ENCODE peak calls at places on chromosomes 11 and 22, in six cellular contexts. One of them, this sample, is unnamed.

GRCh38 chr11:124043420-124043819 is 2.3 kb upstream of the OR10G7 start:
- DNase-seq in sigmoid colon: no peak
- DNase-seq in breast epithelium: no peak
- DNase-seq in K562: no peak
- DNase-seq in suprapubic skin: no peak
- DNase-seq in HCT116: no peak
- DNase-seq in this sample: no peak

GRCh38 chr11:108592591-108593213 is 866 bp downstream of the EXPH5 start:
- DNase-seq in sigmoid colon: no peak
- DNase-seq in breast epithelium: no peak
- DNase-seq in K562: peak
- DNase-seq in suprapubic skin: no peak
- DNase-seq in HCT116: no peak
- DNase-seq in this sample: peak

GRCh38 chr22:17896552-17896951 is 122.3 kb upstream of the BID start:
- DNase-seq in sigmoid colon: peak
- DNase-seq in breast epithelium: no peak
- DNase-seq in K562: no peak
- DNase-seq in suprapubic skin: no peak
- DNase-seq in HCT116: no peak
- DNase-seq in this sample: peak

GRCh38 chr11:85810871-85811611 is at the start of gene SYTL2:
- DNase-seq in sigmoid colon: peak
- DNase-seq in breast epithelium: peak
- DNase-seq in K562: peak
- DNase-seq in suprapubic skin: peak
- DNase-seq in HCT116: no peak
- DNase-seq in this sample: peak

GRCh38 chr11:117572671-117573070 is 224.3 kb downstream of the DSCAML1 start:
- DNase-seq in sigmoid colon: no peak
- DNase-seq in breast epithelium: no peak
- DNase-seq in K562: no peak
- DNase-seq in suprapubic skin: peak
- DNase-seq in HCT116: no peak
- DNase-seq in this sample: no peak

GRCh38 chr11:107468596-107468995 is 11.0 kb upstream of the CWF19L2 start:
- DNase-seq in sigmoid colon: no peak
- DNase-seq in breast epithelium: no peak
- DNase-seq in K562: peak
- DNase-seq in suprapubic skin: no peak
- DNase-seq in HCT116: no peak
- DNase-seq in this sample: no peak

GRCh38 chr11:22459053-22459452 is 120.9 kb downstream of the SLC17A6 start:
- DNase-seq in sigmoid colon: no peak
- DNase-seq in breast epithelium: no peak
- DNase-seq in K562: no peak
- DNase-seq in suprapubic skin: no peak
- DNase-seq in HCT116: no peak
- DNase-seq in this sample: no peak

GRCh38 chr11:102341844-102342318 is 5.1 kb upstream of the BIRC2 start:
- DNase-seq in sigmoid colon: peak
- DNase-seq in breast epithelium: peak
- DNase-seq in K562: peak
- DNase-seq in suprapubic skin: peak
- DNase-seq in HCT116: peak
- DNase-seq in this sample: peak

GRCh38 chr11:65150513-65151271 is 16.4 kb upstream of the SYVN1 start:
- DNase-seq in sigmoid colon: peak
- DNase-seq in breast epithelium: peak
- DNase-seq in K562: peak
- DNase-seq in suprapubic skin: peak
- DNase-seq in HCT116: peak
- DNase-seq in this sample: peak

GRCh38 chr11:122155765-122156527 is 39.9 kb upstream of the BLID start:
- DNase-seq in sigmoid colon: no peak
- DNase-seq in breast epithelium: no peak
- DNase-seq in K562: no peak
- DNase-seq in suprapubic skin: no peak
- DNase-seq in HCT116: no peak
- DNase-seq in this sample: no peak

GRCh38 chr11:59822989-59823566 is 12.5 kb upstream of the MRPL16 start:
- DNase-seq in sigmoid colon: no peak
- DNase-seq in breast epithelium: no peak
- DNase-seq in K562: peak
- DNase-seq in suprapubic skin: no peak
- DNase-seq in HCT116: peak
- DNase-seq in this sample: no peak

GRCh38 chr22:18091916-18092526 is 14.2 kb downstream of the PEX26 start:
- DNase-seq in sigmoid colon: peak
- DNase-seq in breast epithelium: peak
- DNase-seq in K562: no peak
- DNase-seq in suprapubic skin: peak
- DNase-seq in HCT116: no peak
- DNase-seq in this sample: peak

GRCh38 chr11:115981814-115982471 is 477.7 kb upstream of the CADM1 start:
- DNase-seq in sigmoid colon: no peak
- DNase-seq in breast epithelium: no peak
- DNase-seq in K562: no peak
- DNase-seq in suprapubic skin: no peak
- DNase-seq in HCT116: no peak
- DNase-seq in this sample: no peak

GRCh38 chr11:118343981-118344521 is at the start of gene CD3G:
- DNase-seq in sigmoid colon: no peak
- DNase-seq in breast epithelium: no peak
- DNase-seq in K562: no peak
- DNase-seq in suprapubic skin: no peak
- DNase-seq in HCT116: no peak
- DNase-seq in this sample: no peak

GRCh38 chr11:126039485-126040271 is 23.0 kb downstream of the CDON start:
- DNase-seq in sigmoid colon: no peak
- DNase-seq in breast epithelium: no peak
- DNase-seq in K562: no peak
- DNase-seq in suprapubic skin: no peak
- DNase-seq in HCT116: no peak
- DNase-seq in this sample: no peak

GRCh38 chr11:65417221-65417701 is 5.3 kb upstream of the NEAT1 start:
- DNase-seq in sigmoid colon: peak
- DNase-seq in breast epithelium: peak
- DNase-seq in K562: no peak
- DNase-seq in suprapubic skin: peak
- DNase-seq in HCT116: no peak
- DNase-seq in this sample: peak

GRCh38 chr11:110710520-110711381 is 1.5 kb downstream of the ARHGAP20 start:
- DNase-seq in sigmoid colon: peak
- DNase-seq in breast epithelium: peak
- DNase-seq in K562: no peak
- DNase-seq in suprapubic skin: peak
- DNase-seq in HCT116: no peak
- DNase-seq in this sample: peak

GRCh38 chr22:28395920-28396447 is 283.7 kb downstream of the TTC28 start:
- DNase-seq in sigmoid colon: no peak
- DNase-seq in breast epithelium: no peak
- DNase-seq in K562: no peak
- DNase-seq in suprapubic skin: no peak
- DNase-seq in HCT116: no peak
- DNase-seq in this sample: no peak

GRCh38 chr11:45857834-45858492 is 10.7 kb downstream of the CRY2 start:
- DNase-seq in sigmoid colon: peak
- DNase-seq in breast epithelium: peak
- DNase-seq in K562: no peak
- DNase-seq in suprapubic skin: peak
- DNase-seq in HCT116: no peak
- DNase-seq in this sample: no peak

GRCh38 chr11:76703707-76704106 is 33.2 kb upstream of the LRRC32 start:
- DNase-seq in sigmoid colon: no peak
- DNase-seq in breast epithelium: no peak
- DNase-seq in K562: no peak
- DNase-seq in suprapubic skin: no peak
- DNase-seq in HCT116: no peak
- DNase-seq in this sample: no peak

GRCh38 chr22:27952779-27953178 is 33.7 kb upstream of the PITPNB start:
- DNase-seq in sigmoid colon: no peak
- DNase-seq in breast epithelium: no peak
- DNase-seq in K562: no peak
- DNase-seq in suprapubic skin: no peak
- DNase-seq in HCT116: no peak
- DNase-seq in this sample: no peak

GRCh38 chr11:60872952-60873524 is 5.7 kb downstream of the ZP1 start:
- DNase-seq in sigmoid colon: peak
- DNase-seq in breast epithelium: no peak
- DNase-seq in K562: no peak
- DNase-seq in suprapubic skin: no peak
- DNase-seq in HCT116: no peak
- DNase-seq in this sample: no peak

GRCh38 chr11:69285091-69285490 is 8.9 kb upstream of the MYEOV start:
- DNase-seq in sigmoid colon: no peak
- DNase-seq in breast epithelium: no peak
- DNase-seq in K562: no peak
- DNase-seq in suprapubic skin: no peak
- DNase-seq in HCT116: no peak
- DNase-seq in this sample: no peak

GRCh38 chr11:71946144-71946571 is 17.3 kb downstream of the RNF121 start:
- DNase-seq in sigmoid colon: no peak
- DNase-seq in breast epithelium: no peak
- DNase-seq in K562: no peak
- DNase-seq in suprapubic skin: no peak
- DNase-seq in HCT116: no peak
- DNase-seq in this sample: no peak

GRCh38 chr11:17013548-17014320 is 480 bp downstream of the PLEKHA7 start:
- DNase-seq in sigmoid colon: peak
- DNase-seq in breast epithelium: no peak
- DNase-seq in K562: no peak
- DNase-seq in suprapubic skin: no peak
- DNase-seq in HCT116: no peak
- DNase-seq in this sample: no peak

GRCh38 chr11:65416341-65417185 is 6.0 kb upstream of the NEAT1 start:
- DNase-seq in sigmoid colon: peak
- DNase-seq in breast epithelium: peak
- DNase-seq in K562: peak
- DNase-seq in suprapubic skin: peak
- DNase-seq in HCT116: peak
- DNase-seq in this sample: peak

GRCh38 chr11:35814720-35815305 is 129.0 kb upstream of the LDLRAD3 start:
- DNase-seq in sigmoid colon: no peak
- DNase-seq in breast epithelium: no peak
- DNase-seq in K562: no peak
- DNase-seq in suprapubic skin: no peak
- DNase-seq in HCT116: no peak
- DNase-seq in this sample: no peak

GRCh38 chr11:132719684-132720083 is 812.6 kb downstream of the OPCML start:
- DNase-seq in sigmoid colon: no peak
- DNase-seq in breast epithelium: no peak
- DNase-seq in K562: no peak
- DNase-seq in suprapubic skin: no peak
- DNase-seq in HCT116: no peak
- DNase-seq in this sample: no peak

GRCh38 chr22:28931844-28932561 is 48.6 kb downstream of the ZNRF3 start:
- DNase-seq in sigmoid colon: no peak
- DNase-seq in breast epithelium: no peak
- DNase-seq in K562: no peak
- DNase-seq in suprapubic skin: no peak
- DNase-seq in HCT116: no peak
- DNase-seq in this sample: no peak

GRCh38 chr22:46297151-46297819 is 615 bp downstream of the GTSE1 start:
- DNase-seq in sigmoid colon: no peak
- DNase-seq in breast epithelium: no peak
- DNase-seq in K562: peak
- DNase-seq in suprapubic skin: no peak
- DNase-seq in HCT116: no peak
- DNase-seq in this sample: no peak

GRCh38 chr22:44520695-44521094 is 22.7 kb upstream of the RTL6 start:
- DNase-seq in sigmoid colon: no peak
- DNase-seq in breast epithelium: no peak
- DNase-seq in K562: no peak
- DNase-seq in suprapubic skin: peak
- DNase-seq in HCT116: no peak
- DNase-seq in this sample: no peak
- TF ChIP-seq POLR2AphosphoS5 in sigmoid colon: no peak
- TF ChIP-seq POLR2AphosphoS5 in breast epithelium: no peak
- TF ChIP-seq POLR2AphosphoS5 in K562: no peak
- TF ChIP-seq POLR2AphosphoS5 in suprapubic skin: no peak
- TF ChIP-seq POLR2AphosphoS5 in HCT116: no peak
- TF ChIP-seq POLR2AphosphoS5 in this sample: no peak

DNA sequence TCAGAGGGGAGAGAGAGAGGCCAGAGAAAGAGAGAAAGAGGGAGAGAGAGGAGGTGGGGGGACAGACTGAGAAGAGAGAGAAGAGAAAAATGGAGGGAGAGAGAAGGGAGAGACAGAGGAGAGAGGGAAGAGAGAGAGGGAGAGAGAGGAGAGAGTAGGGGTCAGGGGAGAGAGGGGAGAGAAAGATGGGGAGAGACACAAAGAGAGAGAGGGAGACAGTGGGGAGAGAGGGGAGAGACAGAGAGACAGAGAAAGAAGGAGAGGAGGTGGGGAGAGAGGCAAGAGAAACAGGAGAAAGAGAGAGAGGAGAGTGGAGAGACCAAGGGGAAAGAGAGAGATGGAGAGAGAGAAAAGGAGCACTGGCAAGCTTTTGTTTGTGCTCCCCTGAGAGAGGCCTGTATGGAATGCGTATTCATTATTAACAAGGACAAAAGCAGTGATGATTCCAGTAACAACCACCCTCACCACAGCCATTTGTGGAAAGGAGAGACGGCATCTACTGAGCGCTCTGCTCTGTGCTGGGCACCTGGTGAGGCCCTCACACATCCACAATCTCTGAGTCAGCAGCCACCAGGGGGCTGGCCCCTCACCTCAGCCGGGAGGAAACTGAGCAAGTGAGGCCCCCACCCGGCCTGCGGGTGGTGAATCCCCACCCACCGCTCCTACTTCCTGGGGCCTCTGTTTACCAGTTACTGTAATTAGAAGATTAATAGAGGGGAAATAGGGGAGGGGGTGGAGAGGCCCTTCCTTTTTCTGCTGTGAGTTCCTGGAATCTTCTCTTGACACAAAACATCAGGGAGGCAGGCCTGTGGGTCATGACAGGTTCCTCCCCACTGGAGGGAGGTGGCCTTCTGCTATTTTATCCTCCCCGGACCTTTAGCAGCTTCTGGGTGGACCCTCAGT is 14.7 kb upstream of the MIAT start:
- DNase-seq in sigmoid colon: no peak
- DNase-seq in breast epithelium: no peak
- DNase-seq in K562: peak
- DNase-seq in suprapubic skin: no peak
- DNase-seq in HCT116: no peak
- DNase-seq in this sample: no peak
- TF ChIP-seq POLR2A in sigmoid colon: no peak
- TF ChIP-seq POLR2A in breast epithelium: no peak
- TF ChIP-seq POLR2A in K562: peak
- TF ChIP-seq POLR2A in suprapubic skin: no peak
- TF ChIP-seq POLR2A in HCT116: no peak
- TF ChIP-seq POLR2A in this sample: no peak

GRCh38 chr11:112588252-112588668 is 327.6 kb upstream of the PLET1 start:
- DNase-seq in sigmoid colon: peak
- DNase-seq in breast epithelium: peak
- DNase-seq in K562: peak
- DNase-seq in suprapubic skin: no peak
- DNase-seq in HCT116: peak
- DNase-seq in this sample: peak
- TF ChIP-seq CTCF in sigmoid colon: peak
- TF ChIP-seq CTCF in breast epithelium: peak
- TF ChIP-seq CTCF in K562: peak
- TF ChIP-seq CTCF in suprapubic skin: peak
- TF ChIP-seq CTCF in HCT116: peak
- TF ChIP-seq CTCF in this sample: peak

GRCh38 chr11:20337526-20338154 is 25.9 kb upstream of the HTATIP2 start:
- DNase-seq in sigmoid colon: no peak
- DNase-seq in breast epithelium: no peak
- DNase-seq in K562: no peak
- DNase-seq in suprapubic skin: no peak
- DNase-seq in HCT116: peak
- DNase-seq in this sample: no peak

GRCh38 chr11:20336056-20336455 is 27.5 kb upstream of the HTATIP2 start:
- DNase-seq in sigmoid colon: no peak
- DNase-seq in breast epithelium: no peak
- DNase-seq in K562: no peak
- DNase-seq in suprapubic skin: no peak
- DNase-seq in HCT116: no peak
- DNase-seq in this sample: no peak
- TF ChIP-seq POLR2AphosphoS5 in sigmoid colon: no peak
- TF ChIP-seq POLR2AphosphoS5 in breast epithelium: no peak
- TF ChIP-seq POLR2AphosphoS5 in K562: no peak
- TF ChIP-seq POLR2AphosphoS5 in suprapubic skin: no peak
- TF ChIP-seq POLR2AphosphoS5 in HCT116: no peak
- TF ChIP-seq POLR2AphosphoS5 in this sample: no peak